ENCODE peak calls at places on chromosomes 6 and 20, in nine cellular contexts. One of them, this sample, is unnamed.

GRCh38 chr6:7188492-7188891 is 80.7 kb downstream of the RREB1 start:
- DNase-seq in stimulated activated CD8-positive, alpha-beta memory T cell treated with anti-CD3 and anti-CD28 coated beads, Interleukin-7, amount 100 ng/mL, for 1 hour: no peak
- DNase-seq in effector CD4-positive, alpha-beta T cell: no peak
- DNase-seq in H1: no peak
- DNase-seq in memory B cell: peak
- DNase-seq in SW 1271: no peak
- DNase-seq in iPS-NIHi11: no peak
- DNase-seq in SK-N-SH: no peak
- DNase-seq in T follicular helper cell: no peak
- DNase-seq in this sample: no peak

GRCh38 chr6:15522427-15522826 is 140.4 kb downstream of the DTNBP1 start:
- DNase-seq in stimulated activated CD8-positive, alpha-beta memory T cell treated with anti-CD3 and anti-CD28 coated beads, Interleukin-7, amount 100 ng/mL, for 1 hour: no peak
- DNase-seq in effector CD4-positive, alpha-beta T cell: no peak
- DNase-seq in H1: no peak
- DNase-seq in memory B cell: no peak
- DNase-seq in SW 1271: no peak
- DNase-seq in iPS-NIHi11: no peak
- DNase-seq in SK-N-SH: no peak
- DNase-seq in T follicular helper cell: no peak
- DNase-seq in this sample: peak

GRCh38 chr6:14258117-14258516 is 140.5 kb downstream of the CD83 start:
- DNase-seq in stimulated activated CD8-positive, alpha-beta memory T cell treated with anti-CD3 and anti-CD28 coated beads, Interleukin-7, amount 100 ng/mL, for 1 hour: no peak
- DNase-seq in effector CD4-positive, alpha-beta T cell: no peak
- DNase-seq in H1: no peak
- DNase-seq in memory B cell: no peak
- DNase-seq in SW 1271: no peak
- DNase-seq in iPS-NIHi11: no peak
- DNase-seq in SK-N-SH: no peak
- DNase-seq in T follicular helper cell: no peak
- DNase-seq in this sample: no peak

GRCh38 chr20:62887147-62887859 is 25.7 kb upstream of the TCFL5 start:
- DNase-seq in stimulated activated CD8-positive, alpha-beta memory T cell treated with anti-CD3 and anti-CD28 coated beads, Interleukin-7, amount 100 ng/mL, for 1 hour: no peak
- DNase-seq in effector CD4-positive, alpha-beta T cell: no peak
- DNase-seq in H1: no peak
- DNase-seq in memory B cell: no peak
- DNase-seq in SW 1271: no peak
- DNase-seq in iPS-NIHi11: no peak
- DNase-seq in SK-N-SH: peak
- DNase-seq in T follicular helper cell: no peak
- DNase-seq in this sample: no peak

GRCh38 chr6:165987483-165988305 is 180.0 kb downstream of the TBXT start:
- DNase-seq in stimulated activated CD8-positive, alpha-beta memory T cell treated with anti-CD3 and anti-CD28 coated beads, Interleukin-7, amount 100 ng/mL, for 1 hour: no peak
- DNase-seq in effector CD4-positive, alpha-beta T cell: no peak
- DNase-seq in H1: no peak
- DNase-seq in memory B cell: no peak
- DNase-seq in SW 1271: no peak
- DNase-seq in iPS-NIHi11: peak
- DNase-seq in SK-N-SH: peak
- DNase-seq in T follicular helper cell: no peak
- DNase-seq in this sample: no peak

GRCh38 chr20:58294497-58295455 is 14.7 kb upstream of the RAB22A start:
- DNase-seq in stimulated activated CD8-positive, alpha-beta memory T cell treated with anti-CD3 and anti-CD28 coated beads, Interleukin-7, amount 100 ng/mL, for 1 hour: no peak
- DNase-seq in effector CD4-positive, alpha-beta T cell: no peak
- DNase-seq in H1: no peak
- DNase-seq in memory B cell: no peak
- DNase-seq in SW 1271: no peak
- DNase-seq in iPS-NIHi11: no peak
- DNase-seq in SK-N-SH: no peak
- DNase-seq in T follicular helper cell: no peak
- DNase-seq in this sample: no peak

GRCh38 chr6:16991981-16992629 is 109.7 kb upstream of the STMND1 start:
- DNase-seq in stimulated activated CD8-positive, alpha-beta memory T cell treated with anti-CD3 and anti-CD28 coated beads, Interleukin-7, amount 100 ng/mL, for 1 hour: no peak
- DNase-seq in effector CD4-positive, alpha-beta T cell: no peak
- DNase-seq in H1: no peak
- DNase-seq in memory B cell: no peak
- DNase-seq in SW 1271: no peak
- DNase-seq in iPS-NIHi11: no peak
- DNase-seq in SK-N-SH: no peak
- DNase-seq in T follicular helper cell: no peak
- DNase-seq in this sample: no peak

GRCh38 chr6:31725502-31726350 is 2.6 kb downstream of the MPIG6B start:
- DNase-seq in stimulated activated CD8-positive, alpha-beta memory T cell treated with anti-CD3 and anti-CD28 coated beads, Interleukin-7, amount 100 ng/mL, for 1 hour: no peak
- DNase-seq in effector CD4-positive, alpha-beta T cell: no peak
- DNase-seq in H1: no peak
- DNase-seq in memory B cell: no peak
- DNase-seq in SW 1271: no peak
- DNase-seq in iPS-NIHi11: no peak
- DNase-seq in SK-N-SH: no peak
- DNase-seq in T follicular helper cell: no peak
- DNase-seq in this sample: no peak

GRCh38 chr6:38100380-38100779 is 280.9 kb downstream of the ZFAND3 start:
- DNase-seq in stimulated activated CD8-positive, alpha-beta memory T cell treated with anti-CD3 and anti-CD28 coated beads, Interleukin-7, amount 100 ng/mL, for 1 hour: no peak
- DNase-seq in effector CD4-positive, alpha-beta T cell: no peak
- DNase-seq in H1: no peak
- DNase-seq in memory B cell: no peak
- DNase-seq in SW 1271: no peak
- DNase-seq in iPS-NIHi11: no peak
- DNase-seq in SK-N-SH: no peak
- DNase-seq in T follicular helper cell: no peak
- DNase-seq in this sample: no peak

GRCh38 chr20:14093652-14094051 is 98.3 kb downstream of the MACROD2 start:
- DNase-seq in stimulated activated CD8-positive, alpha-beta memory T cell treated with anti-CD3 and anti-CD28 coated beads, Interleukin-7, amount 100 ng/mL, for 1 hour: no peak
- DNase-seq in effector CD4-positive, alpha-beta T cell: no peak
- DNase-seq in H1: no peak
- DNase-seq in memory B cell: no peak
- DNase-seq in SW 1271: no peak
- DNase-seq in iPS-NIHi11: no peak
- DNase-seq in SK-N-SH: no peak
- DNase-seq in T follicular helper cell: no peak
- DNase-seq in this sample: no peak

GRCh38 chr6:158022749-158023596 is 41.3 kb downstream of the SYNJ2 start:
- DNase-seq in stimulated activated CD8-positive, alpha-beta memory T cell treated with anti-CD3 and anti-CD28 coated beads, Interleukin-7, amount 100 ng/mL, for 1 hour: no peak
- DNase-seq in effector CD4-positive, alpha-beta T cell: no peak
- DNase-seq in H1: no peak
- DNase-seq in memory B cell: no peak
- DNase-seq in SW 1271: no peak
- DNase-seq in iPS-NIHi11: no peak
- DNase-seq in SK-N-SH: no peak
- DNase-seq in T follicular helper cell: no peak
- DNase-seq in this sample: no peak

GRCh38 chr6:83270971-83271714 is 78.0 kb downstream of the RWDD2A start:
- DNase-seq in stimulated activated CD8-positive, alpha-beta memory T cell treated with anti-CD3 and anti-CD28 coated beads, Interleukin-7, amount 100 ng/mL, for 1 hour: no peak
- DNase-seq in effector CD4-positive, alpha-beta T cell: no peak
- DNase-seq in H1: no peak
- DNase-seq in memory B cell: no peak
- DNase-seq in SW 1271: no peak
- DNase-seq in iPS-NIHi11: no peak
- DNase-seq in SK-N-SH: no peak
- DNase-seq in T follicular helper cell: no peak
- DNase-seq in this sample: no peak